ENCODE peak calls at places on chromosomes 5 and 9, in seven cellular contexts. Z is uterus, S is heart right ventricle, I is fibroblast of pulmonary artery, X is fibroblast of the aortic adventitia, R is fibroblast of lung, Y is AG10803. M is an unnamed sample.

GRCh38 chr9:14315754-14316573 is 2.0 kb upstream of the NFIB start:
- DNase-seq in Y (no peak), Z (peak), X (peak), I (peak), S (peak), R (peak), M (peak)

GRCh38 chr5:17132444-17133083 is 84.9 kb upstream of the BASP1 start:
- DNase-seq in Z (no peak), Y (peak), S (no peak), I (peak), X (peak), R (peak), M (peak)

GRCh38 chr5:40507095-40507494 is 172.6 kb upstream of the PTGER4 start:
- DNase-seq in R (peak), Y (no peak), X (peak), Z (no peak), S (no peak), I (peak), M (peak)

GRCh38 chr9:136669791-136670464 is 7.2 kb downstream of the EGFL7 start:
- DNase-seq in I (no peak), Z (no peak), S (no peak), Y (no peak), X (no peak), R (no peak), M (no peak)

GRCh38 chr5:127011961-127012644 is 18.3 kb downstream of the MARCHF3 start:
- DNase-seq in Y (no peak), X (no peak), Z (no peak), R (no peak), I (peak), S (no peak), M (no peak)

GRCh38 chr9:38432922-38433510 is 8.8 kb upstream of the IGFBPL1 start:
- DNase-seq in R (peak), X (peak), Z (no peak), S (no peak), Y (peak), I (peak), M (peak)

GRCh38 chr5:145587308-145588071 is 247.7 kb downstream of the PRELID2 start:
- DNase-seq in Y (peak), S (no peak), R (peak), I (peak), X (peak), Z (no peak), M (peak)

GRCh38 chr5:34655354-34655991 is 655 bp upstream of the RAI14 start:
- DNase-seq in R (peak), X (peak), Z (peak), I (peak), S (peak), Y (peak), M (peak)

GRCh38 chr9:79430599-79430998 is 141.2 kb upstream of the TLE4 start:
- DNase-seq in Y (peak), R (no peak), X (no peak), I (no peak), S (no peak), Z (no peak), M (no peak)

GRCh38 chr5:126339215-126339805 is 83.9 kb upstream of the GRAMD2B start:
- DNase-seq in S (no peak), Z (peak), X (peak), Y (peak), I (peak), R (peak), M (peak)

GRCh38 chr5:15695171-15695676 is 195.2 kb downstream of the FBXL7 start:
- DNase-seq in Z (peak), X (peak), R (peak), I (peak), S (no peak), Y (peak), M (peak)

GRCh38 chr9:3346549-3346948 is 179.3 kb downstream of the RFX3 start:
- DNase-seq in Z (no peak), X (no peak), S (no peak), R (no peak), I (no peak), Y (no peak), M (no peak)

DNA sequence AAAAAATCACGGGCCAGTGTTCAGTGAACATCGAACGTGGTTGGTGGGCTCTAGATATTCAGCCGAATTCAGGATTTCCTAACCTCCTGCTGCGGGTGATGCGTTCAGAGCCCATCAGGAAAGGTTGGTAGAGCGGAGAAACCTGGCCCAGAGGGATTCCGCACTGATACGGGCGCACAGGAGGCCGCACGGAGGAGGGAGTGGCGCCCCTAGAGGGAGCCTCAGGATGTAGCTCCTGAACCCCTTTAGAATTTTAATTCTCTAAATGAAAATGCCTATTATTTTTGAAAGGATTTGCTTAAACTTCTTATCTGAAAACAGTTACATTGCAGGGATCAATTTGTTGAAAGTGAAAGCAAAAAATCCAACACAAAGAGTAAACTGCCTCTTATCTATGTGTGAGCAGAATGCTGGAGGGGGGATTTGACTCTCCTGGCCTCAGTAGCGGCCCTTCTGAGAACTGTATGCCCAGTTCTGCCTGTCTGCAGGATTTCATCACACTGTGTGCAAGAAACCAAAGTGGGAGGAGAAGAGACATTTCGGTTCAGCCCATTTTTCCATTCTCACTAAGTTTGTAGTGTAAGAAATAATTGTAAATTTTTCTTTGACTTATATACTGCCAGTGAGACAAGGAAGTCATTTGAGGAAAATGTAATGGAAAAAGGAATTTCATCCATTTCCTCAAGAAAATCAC is 75.9 kb downstream of the TENT4A start:
- DNase-seq in Y (no peak), S (no peak), I (peak), X (peak), Z (no peak), R (no peak), M (no peak)
- TF ChIP-seq CTCF in Y (no peak), S (no peak), I (no peak), X (peak), Z (no peak), R (peak), M (no peak)

GRCh38 chr5:134549714-134550113 is 24.2 kb downstream of the JADE2 start:
- DNase-seq in X (peak), R (peak), S (no peak), Z (no peak), I (peak), Y (peak), M (peak)

GRCh38 chr5:134550271-134551214 is 25.1 kb downstream of the JADE2 start:
- DNase-seq in Y (no peak), S (no peak), R (no peak), Z (no peak), I (no peak), X (peak), M (no peak)

GRCh38 chr5:134545070-134545868 is 19.8 kb downstream of the JADE2 start:
- DNase-seq in R (peak), Z (peak), I (peak), S (peak), Y (no peak), X (peak), M (peak)

GRCh38 chr5:134547999-134548626 is 22.6 kb downstream of the JADE2 start:
- DNase-seq in S (no peak), Y (no peak), R (no peak), X (no peak), I (no peak), Z (no peak), M (no peak)

GRCh38 chr5:134547579-134547978 is 22.1 kb downstream of the JADE2 start:
- DNase-seq in Y (peak), I (peak), R (peak), S (no peak), X (peak), Z (peak), M (peak)
- H3K4me3 ChIP-seq in Y (no peak), I (no peak), R (no peak), S (no peak), X (no peak), Z (no peak), M (no peak)

DNA sequence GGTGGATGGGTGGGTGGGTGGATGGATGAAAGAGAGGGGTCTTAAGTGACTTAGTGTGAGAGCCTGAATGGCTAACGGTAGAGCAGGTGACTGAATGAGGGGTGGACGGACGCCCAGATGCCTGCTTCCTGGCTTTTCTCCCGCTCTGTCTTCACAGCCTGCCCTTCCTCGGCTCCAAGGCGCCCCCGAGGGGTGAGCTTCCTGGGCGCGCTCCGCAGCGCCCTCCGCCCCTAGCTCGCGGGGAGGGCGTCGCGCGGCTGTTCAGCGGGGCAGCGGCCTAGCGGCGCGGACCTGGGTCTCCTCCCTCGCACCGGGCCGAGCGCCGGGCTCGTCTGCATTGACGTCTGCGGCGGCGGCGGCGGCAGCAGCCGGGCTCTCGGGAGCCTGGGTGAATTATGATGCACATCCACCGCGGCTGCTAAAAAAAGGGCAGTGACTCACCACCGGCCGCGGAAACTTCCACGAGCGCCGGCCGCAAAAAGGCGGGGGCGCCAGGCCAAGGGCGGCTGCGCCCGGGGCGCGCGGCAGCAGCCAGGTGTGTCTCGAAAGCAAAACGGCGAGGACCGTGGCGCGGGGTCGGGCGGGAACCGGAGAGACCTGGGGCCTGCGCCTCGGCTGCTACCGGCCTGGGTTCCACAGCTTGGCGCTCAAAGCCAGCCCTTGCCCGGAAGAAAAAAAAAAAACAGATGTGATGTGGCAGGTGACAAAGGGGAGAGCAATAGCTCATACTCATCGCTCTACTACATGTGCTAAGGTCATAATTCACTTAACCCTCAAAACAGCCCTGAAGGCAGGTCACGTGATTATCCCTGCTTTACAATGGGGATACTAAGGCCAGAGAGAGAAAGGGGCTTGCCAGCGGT is 143.0 kb upstream of the ADRA1B start:
- DNase-seq in I (peak), X (peak), Y (peak), R (peak), Z (peak), S (peak), M (peak)
- TF ChIP-seq CTCF in I (peak), X (no peak), Y (peak), R (no peak), Z (peak), S (peak), M (no peak)

DNA sequence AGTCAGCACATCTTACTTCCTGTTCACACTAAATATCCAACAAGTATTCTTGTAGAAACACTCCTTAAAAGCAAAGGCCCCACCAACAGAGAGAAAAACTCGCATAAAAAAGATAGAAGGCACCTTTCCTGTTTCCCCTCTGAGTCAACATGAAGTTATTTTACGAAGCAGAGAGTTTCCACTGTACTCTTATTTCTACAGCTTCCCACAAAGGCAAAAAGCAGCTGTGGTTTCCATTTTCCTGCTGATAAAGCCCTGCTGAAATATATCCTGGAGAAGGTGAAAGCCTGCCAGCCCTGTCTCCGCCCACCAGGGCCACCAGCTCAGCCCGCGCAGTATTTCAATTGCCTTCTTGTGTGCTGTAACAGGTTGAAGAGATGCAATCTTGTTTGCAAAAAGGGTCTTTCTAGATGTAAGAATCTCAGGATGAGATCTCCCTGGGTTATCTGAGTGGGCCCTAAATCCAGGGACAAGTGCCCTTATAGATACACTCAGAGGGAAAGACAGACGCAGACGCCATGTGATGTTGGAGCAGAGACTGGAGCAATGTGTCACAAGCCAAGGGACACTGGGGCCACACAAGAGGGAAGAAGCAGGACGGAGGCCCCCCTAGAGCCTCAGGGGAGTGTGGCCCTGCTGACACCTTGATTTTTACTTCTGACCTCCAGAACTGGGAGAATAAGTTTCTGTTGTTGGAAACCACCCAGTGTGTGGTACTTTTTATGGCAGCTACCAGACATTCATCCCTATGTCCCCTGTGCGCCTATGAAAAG is 19.9 kb downstream of the SEMA4D start:
- DNase-seq in Y (no peak), Z (peak), S (no peak), I (peak), R (no peak), X (peak), M (no peak)
- H3K4me3 ChIP-seq in Y (no peak), Z (no peak), S (no peak), I (no peak), R (no peak), X (no peak), M (no peak)

DNA sequence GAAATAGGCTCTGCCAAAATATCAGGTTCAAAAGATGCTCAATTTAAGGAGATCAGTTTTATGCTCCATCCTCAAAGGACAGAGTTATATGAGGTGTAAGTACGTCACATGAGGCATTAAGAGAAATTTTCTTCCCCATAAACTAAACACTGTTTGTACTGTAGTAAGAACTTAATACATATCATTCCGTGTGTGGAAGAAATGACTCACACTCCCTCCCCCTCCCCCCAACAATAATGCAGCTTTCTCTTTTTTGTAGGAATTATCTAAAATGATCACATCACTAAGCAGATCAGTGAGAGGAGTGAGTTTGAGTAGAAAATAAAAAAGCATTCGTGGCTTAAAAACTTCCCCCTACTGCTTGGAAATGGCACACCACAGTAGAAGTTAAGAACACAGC is 2.2 kb downstream of the CDH12 start:
- DNase-seq in I (no peak), X (no peak), Y (no peak), Z (no peak), R (peak), S (no peak), M (no peak)
- TF ChIP-seq CTCF in I (no peak), X (no peak), Y (no peak), Z (no peak), R (no peak), S (no peak), M (no peak)